ENCODE peak calls at places on chromosomes 16 and 17, in seven cellular contexts. J is NCI-H460; N is activated T-cell treated with anti-CD3 and anti-CD28 coated beads, Interleukin-2, amount 50 U/mL, for 1 hour; S is CD8-positive, alpha-beta T cell; V is Kasumi-1; Z is GM10248; R is lung. K is an unnamed sample.

GRCh38 chr16:55144656-55145055 is 179.3 kb upstream of the IRX6 start:
- DNase-seq in J (no peak), R (no peak), S (no peak), V (no peak), Z (no peak), N (no peak), K (no peak)

GRCh38 chr17:48871551-48872351 is 20.8 kb upstream of the ATP5MC1 start:
- DNase-seq in J (no peak), V (no peak), R (no peak), S (no peak), Z (no peak), N (no peak), K (no peak)

GRCh38 chr16:56729351-56729735 is 586 bp upstream of the NUP93 start:
- DNase-seq in V (no peak), R (no peak), N (no peak), Z (no peak), J (no peak), S (no peak), K (no peak)

GRCh38 chr16:720990-721764 is at the start of gene ANTKMT:
- DNase-seq in S (peak), R (peak), V (no peak), J (peak), Z (peak), N (peak), K (peak)

GRCh38 chr17:4893721-4894560 is 5.4 kb upstream of the C17orf107 start:
- DNase-seq in Z (no peak), R (no peak), J (no peak), N (no peak), S (no peak), V (no peak), K (no peak)

GRCh38 chr16:88838566-88838965 is 18.2 kb downstream of the GALNS start:
- DNase-seq in V (no peak), Z (no peak), S (no peak), N (no peak), R (no peak), J (no peak), K (no peak)

GRCh38 chr17:66476014-66476413 is 173.6 kb downstream of the PRKCA start:
- DNase-seq in V (no peak), J (no peak), S (no peak), Z (no peak), N (no peak), R (no peak), K (no peak)

GRCh38 chr17:5826384-5826783 is 242.1 kb upstream of the NLRP1 start:
- DNase-seq in J (no peak), R (no peak), V (no peak), N (no peak), Z (no peak), S (no peak), K (no peak)

GRCh38 chr17:42937712-42938596 is 26.3 kb downstream of the AARSD1 start:
- DNase-seq in S (no peak), R (peak), N (peak), V (peak), J (peak), Z (peak), K (no peak)

GRCh38 chr16:67442581-67443255 is 11.8 kb downstream of the HSD11B2 start:
- DNase-seq in Z (no peak), S (no peak), J (no peak), N (no peak), V (no peak), R (no peak), K (no peak)

GRCh38 chr16:4293822-4294457 is 21.1 kb upstream of the TFAP4 start:
- DNase-seq in S (no peak), N (no peak), R (peak), J (no peak), V (peak), Z (peak), K (no peak)

GRCh38 chr16:15611610-15612009 is 31.3 kb downstream of the MARF1 start:
- DNase-seq in Z (no peak), R (no peak), V (no peak), N (no peak), J (no peak), S (no peak), K (no peak)

GRCh38 chr17:62749926-62750325 is 58.2 kb downstream of the MARCHF10 start:
- DNase-seq in R (no peak), V (no peak), S (no peak), Z (no peak), N (no peak), J (no peak), K (no peak)

GRCh38 chr17:61426482-61427304 is 25.5 kb upstream of the TBX4 start:
- DNase-seq in Z (no peak), R (no peak), J (no peak), N (no peak), S (no peak), V (no peak), K (no peak)

GRCh38 chr16:12674096-12674495 is 129.6 kb downstream of the CPPED1 start:
- DNase-seq in J (no peak), Z (no peak), N (no peak), R (no peak), S (no peak), V (no peak), K (no peak)

GRCh38 chr16:27685802-27686201 is 135.9 kb downstream of the KATNIP start:
- DNase-seq in Z (no peak), J (no peak), V (no peak), R (no peak), N (no peak), S (no peak), K (no peak)

GRCh38 chr16:66266436-66267286 is 99.8 kb upstream of the CDH5 start:
- DNase-seq in V (no peak), N (no peak), J (no peak), R (peak), Z (no peak), S (no peak), K (no peak)

GRCh38 chr16:4660454-4661007 is 32.8 kb upstream of the NUDT16L1 start:
- DNase-seq in Z (peak), J (no peak), V (no peak), S (no peak), R (peak), N (peak), K (peak)

GRCh38 chr16:89046491-89046890 is 47.2 kb upstream of the ACSF3 start:
- DNase-seq in S (no peak), R (no peak), N (no peak), J (no peak), Z (no peak), V (no peak), K (no peak)

GRCh38 chr17:47161988-47162622 is 27.0 kb downstream of the CDC27 start:
- DNase-seq in J (no peak), R (no peak), N (no peak), V (no peak), Z (no peak), S (no peak), K (no peak)

GRCh38 chr17:75086496-75087181 is 1.1 kb upstream of the SLC16A5 start:
- DNase-seq in J (no peak), V (no peak), N (no peak), Z (no peak), S (no peak), R (no peak), K (no peak)

GRCh38 chr16:23286131-23286532 is 16.0 kb upstream of the SCNN1B start:
- DNase-seq in S (no peak), Z (no peak), N (no peak), J (no peak), R (no peak), V (no peak), K (no peak)

GRCh38 chr17:31695456-31696090 is 163.5 kb downstream of the COPRS start:
- DNase-seq in N (no peak), Z (no peak), J (no peak), V (no peak), S (no peak), R (no peak), K (no peak)

GRCh38 chr17:4001048-4001590 is 36.9 kb upstream of the ATP2A3 start:
- DNase-seq in R (no peak), J (no peak), Z (no peak), V (no peak), S (no peak), N (no peak), K (no peak)

GRCh38 chr17:1745513-1746020 is 2.9 kb downstream of the SERPINF2 start:
- DNase-seq in Z (no peak), S (no peak), V (no peak), N (no peak), R (no peak), J (no peak), K (no peak)

GRCh38 chr16:4361033-4361943 is 10.2 kb upstream of the PAM16 start:
- DNase-seq in S (no peak), J (no peak), Z (no peak), V (no peak), N (no peak), R (no peak), K (no peak)

GRCh38 chr17:7426896-7427488 is 1.6 kb downstream of the SPEM2 start:
- DNase-seq in N (no peak), S (no peak), Z (no peak), J (no peak), V (no peak), R (no peak), K (no peak)

GRCh38 chr17:69523252-69523861 is 108.9 kb downstream of the MAP2K6 start:
- DNase-seq in V (peak), J (peak), R (no peak), Z (peak), S (no peak), N (no peak), K (no peak)

GRCh38 chr17:1998426-1998784 is 26.7 kb downstream of the RTN4RL1 start:
- DNase-seq in V (no peak), Z (no peak), R (no peak), J (no peak), N (no peak), S (no peak), K (no peak)

GRCh38 chr17:3636908-3637373 is 381 bp downstream of the CTNS start:
- DNase-seq in J (no peak), Z (no peak), R (no peak), S (no peak), V (peak), N (no peak), K (no peak)

K was measured in T-helper 22 cell.